ENCODE peak calls at places on chromosomes 4 and X, in five cellular contexts. P is H9, N is neuronal stem cell, I is hepatocyte, M is PC-9. Q is an unnamed sample.
A peak's percentile ranks its signal among the peaks of the same experiment; 100 is the strongest.

GRCh38 chr4:48439988-48440387 is 43.2 kb upstream of the SLC10A4 start:
- DNase-seq in M (no peak), I (no peak), P (no peak), N (no peak), Q (no peak)

GRCh38 chrX:72365126-72365525 is 59.4 kb upstream of the CITED1 start:
- DNase-seq in I (no peak), M (no peak), P (no peak), N (no peak), Q (no peak)

GRCh38 chr4:164405774-164406173 is 348.2 kb upstream of the SMIM31 start:
- DNase-seq in N (no peak), P (no peak), I (no peak), M (no peak), Q (no peak)

GRCh38 chr4:13857397-13857796 is 229.9 kb upstream of the BOD1L1 start:
- DNase-seq in P (no peak), N (no peak), I (no peak), M (no peak), Q (no peak)

GRCh38 chr4:10611673-10612072 is 72.9 kb downstream of the CLNK start:
- DNase-seq in P (no peak), I (peak; percentile 64), N (no peak), M (peak; percentile 46), Q (no peak)

GRCh38 chr4:120481711-120482110 is 415.1 kb upstream of the MAD2L1 start:
- DNase-seq in I (no peak), P (no peak), N (no peak), M (no peak), Q (no peak)

GRCh38 chr4:28277931-28278330 is 1417.3 kb downstream of the STIM2 start:
- DNase-seq in N (no peak), M (peak; percentile 42), P (no peak), I (peak; percentile 24), Q (no peak)

GRCh38 chr4:48247142-48247877 is 22.3 kb downstream of the TEC start:
- DNase-seq in P (no peak), M (no peak), N (no peak), I (no peak), Q (no peak)

GRCh38 chr4:78065514-78066192 is 8.5 kb downstream of the FRAS1 start:
- DNase-seq in I (peak; percentile 36), P (no peak), N (no peak), M (no peak), Q (no peak)

GRCh38 chr4:55663145-55663544 is 27.0 kb upstream of the NMU start:
- DNase-seq in I (no peak), M (no peak), N (no peak), P (no peak), Q (no peak)

GRCh38 chr4:55654131-55654530 is 18.0 kb upstream of the NMU start:
- DNase-seq in M (no peak), N (no peak), I (no peak), P (no peak), Q (no peak)

GRCh38 chr4:55661398-55662056 is 25.4 kb upstream of the NMU start:
- DNase-seq in I (no peak), P (no peak), N (no peak), M (no peak), Q (no peak)

DNA sequence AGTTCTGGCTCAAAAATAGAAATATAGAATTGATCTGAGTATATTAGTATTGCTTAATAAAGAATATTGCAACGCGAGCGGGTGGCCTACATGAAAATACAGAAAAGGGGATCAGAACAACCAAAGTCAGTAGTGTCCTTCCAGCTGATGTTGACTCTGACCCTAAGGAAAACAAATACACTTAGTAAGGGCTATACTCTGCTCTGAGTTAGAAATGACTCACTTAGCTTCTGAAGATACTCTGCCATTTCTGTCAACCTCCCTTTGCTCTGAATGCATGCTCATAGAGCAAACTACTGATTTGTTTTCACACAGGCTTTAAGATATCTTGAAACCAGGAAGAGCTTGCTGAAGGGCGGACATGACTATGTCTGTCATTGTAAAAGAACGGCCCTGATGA is 22.6 kb upstream of the NMU start:
- DNase-seq in M (no peak), I (no peak), P (no peak), N (no peak), Q (no peak)
- H2AFZ ChIP-seq in M (no peak overlapping the region), I (no peak overlapping the region), P (no peak overlapping the region), N (no peak overlapping the region), Q (no peak overlapping the region)

GRCh38 chr4:7499661-7500060 is 64.9 kb upstream of the PSAPL1 start:
- DNase-seq in P (no peak), M (no peak), I (no peak), N (no peak), Q (no peak)
- H3K27me3 ChIP-seq in P (no peaks in the 10 kb centered on the region), M (no peaks in the 10 kb centered on the region), I (no peaks in the 10 kb centered on the region), N (no peaks in the 10 kb centered on the region), Q (no peaks in the 10 kb centered on the region)

GRCh38 chr4:169225058-169225751 is 45.6 kb downstream of the SH3RF1 start:
- DNase-seq in N (no peak), M (peak; percentile 86), P (no peak), I (peak; percentile 73), Q (no peak)
- H3K4me2 ChIP-seq in N (no peak overlapping the region), M (peak overlapping the region; percentile 41), P (no peak overlapping the region), I (peak overlapping the region; percentile 32), Q (no peak overlapping the region)

GRCh38 chr4:173038192-173038896 is 130.3 kb upstream of the GALNT7 start:
- DNase-seq in P (no peak), M (no peak), N (no peak), I (no peak), Q (peak; percentile 33)
- H2AFZ ChIP-seq in P (peak overlapping the region; percentile 82), M (no peak overlapping the region), N (peak overlapping the region; percentile 80), I (peak overlapping the region; percentile 3), Q (peak overlapping the region; percentile 73)

GRCh38 chrX:154430916-154431315 is 2.4 kb downstream of the ATP6AP1 start:
- DNase-seq in M (no peak), N (no peak), I (no peak), P (no peak), Q (no peak)
- H3K27me3 ChIP-seq in M (no peaks in the 10 kb centered on the region), N (no peaks in the 10 kb centered on the region), I (no peaks in the 10 kb centered on the region), P (no peaks in the 10 kb centered on the region), Q (no peaks in the 10 kb centered on the region)

GRCh38 chrX:132043977-132044376 is 20.9 kb downstream of the STK26 start:
- DNase-seq in N (no peak), P (no peak), I (no peak), M (no peak), Q (no peak)
- H3K4me2 ChIP-seq in N (no peak overlapping the region), P (peak overlapping the region; percentile 15), I (no peak overlapping the region), M (no peak overlapping the region), Q (no peak overlapping the region)

DNA sequence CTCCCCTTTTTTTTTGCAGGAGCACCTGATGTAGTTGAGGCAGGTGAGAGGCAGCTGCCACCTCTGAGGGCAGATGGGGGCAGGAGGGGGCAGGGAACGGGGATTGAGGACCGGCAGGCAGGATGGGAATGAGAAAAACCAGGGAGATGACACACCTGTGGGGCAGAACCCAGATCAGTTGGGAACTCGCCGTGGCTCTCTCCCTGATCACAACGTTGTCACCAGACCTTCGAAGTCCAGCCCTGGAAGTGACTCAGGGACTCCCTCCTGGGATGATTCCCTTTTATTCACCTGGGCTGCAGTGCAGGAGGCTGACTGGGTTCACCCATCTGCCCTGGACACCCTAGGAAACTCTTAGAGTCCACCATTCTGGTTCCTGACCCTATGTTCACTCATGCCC is 127.2 kb downstream of the MXRA5 start:
- DNase-seq in I (no peak), M (no peak), P (no peak), N (no peak), Q (no peak)
- H2AFZ ChIP-seq in I (no peak overlapping the region), M (no peak overlapping the region), P (no peak overlapping the region), N (no peak overlapping the region), Q (no peak overlapping the region)

GRCh38 chr4:8586246-8586645 is 6.1 kb downstream of the GPR78 start:
- DNase-seq in N (no peak), M (no peak), P (no peak), I (no peak), Q (no peak)
- H3K27me3 ChIP-seq in N (no peaks in the 10 kb centered on the region), M (no peaks in the 10 kb centered on the region), P (peaks cover 6% of the 10 kb centered on the region), I (peaks cover 5% of the 10 kb centered on the region), Q (peaks cover 34% of the 10 kb centered on the region)

Q was measured in neural progenitor cell.